ENCODE peak calls at places on chromosomes 6 and 20, in seven cellular contexts. One of them, this sample, is unnamed.

GRCh38 chr6:169589699-169590257 is 112.1 kb downstream of the WDR27 start:
- DNase-seq in neuronal stem cell: no peak
- DNase-seq in H1: no peak
- DNase-seq in H9: no peak
- DNase-seq in mesendoderm: no peak
- DNase-seq in mesenchymal stem cell: peak; percentile 22
- DNase-seq in trophoblast cell: no peak
- DNase-seq in this sample: no peak

GRCh38 chr6:139597781-139598368 is 223.4 kb upstream of the CITED2 start:
- DNase-seq in neuronal stem cell: no peak
- DNase-seq in H1: no peak
- DNase-seq in H9: no peak
- DNase-seq in mesendoderm: no peak
- DNase-seq in mesenchymal stem cell: peak; percentile 88
- DNase-seq in trophoblast cell: peak; percentile 85
- DNase-seq in this sample: peak; percentile 98

GRCh38 chr6:165439928-165440554 is 130.6 kb upstream of the C6orf118 start:
- DNase-seq in neuronal stem cell: peak; percentile 26
- DNase-seq in H1: no peak
- DNase-seq in H9: no peak
- DNase-seq in mesendoderm: peak; percentile 63
- DNase-seq in mesenchymal stem cell: peak; percentile 54
- DNase-seq in trophoblast cell: no peak
- DNase-seq in this sample: peak; percentile 73

GRCh38 chr6:155130161-155130853 is 133.5 kb upstream of the CLDN20 start:
- DNase-seq in neuronal stem cell: no peak
- DNase-seq in H1: no peak
- DNase-seq in H9: no peak
- DNase-seq in mesendoderm: no peak
- DNase-seq in mesenchymal stem cell: peak; percentile 41
- DNase-seq in trophoblast cell: no peak
- DNase-seq in this sample: no peak

GRCh38 chr20:35952480-35953410 is 1.6 kb downstream of the SCAND1 start:
- DNase-seq in neuronal stem cell: no peak
- DNase-seq in H1: no peak
- DNase-seq in H9: no peak
- DNase-seq in mesendoderm: peak; percentile 41
- DNase-seq in mesenchymal stem cell: peak; percentile 58
- DNase-seq in trophoblast cell: no peak
- DNase-seq in this sample: peak; percentile 66

GRCh38 chr6:26401389-26401986 is 587 bp upstream of the BTN3A1 start:
- DNase-seq in neuronal stem cell: no peak
- DNase-seq in H1: no peak
- DNase-seq in H9: no peak
- DNase-seq in mesendoderm: no peak
- DNase-seq in mesenchymal stem cell: no peak
- DNase-seq in trophoblast cell: no peak
- DNase-seq in this sample: no peak

GRCh38 chr6:170439366-170440351 is 113.4 kb downstream of the PSMB1 start:
- DNase-seq in neuronal stem cell: no peak
- DNase-seq in H1: no peak
- DNase-seq in H9: peak; percentile 19
- DNase-seq in mesendoderm: no peak
- DNase-seq in mesenchymal stem cell: peak; percentile 44
- DNase-seq in trophoblast cell: no peak
- DNase-seq in this sample: peak; percentile 31

GRCh38 chr20:46501961-46502360 is 11.4 kb downstream of the ZNF334 start:
- DNase-seq in neuronal stem cell: no peak
- DNase-seq in H1: no peak
- DNase-seq in H9: no peak
- DNase-seq in mesendoderm: peak; percentile 28
- DNase-seq in mesenchymal stem cell: no peak
- DNase-seq in trophoblast cell: peak; percentile 42
- DNase-seq in this sample: no peak

GRCh38 chr6:170516783-170517616 is 36.1 kb downstream of the PSMB1 start:
- DNase-seq in neuronal stem cell: peak; percentile 36
- DNase-seq in H1: no peak
- DNase-seq in H9: peak; percentile 69
- DNase-seq in mesendoderm: peak; percentile 89
- DNase-seq in mesenchymal stem cell: peak; percentile 78
- DNase-seq in trophoblast cell: peak; percentile 64
- DNase-seq in this sample: peak; percentile 78

GRCh38 chr6:24883618-24884017 is 52.1 kb downstream of the RIPOR2 start:
- DNase-seq in neuronal stem cell: no peak
- DNase-seq in H1: no peak
- DNase-seq in H9: no peak
- DNase-seq in mesendoderm: no peak
- DNase-seq in mesenchymal stem cell: peak; percentile 70
- DNase-seq in trophoblast cell: no peak
- DNase-seq in this sample: peak; percentile 93

GRCh38 chr20:35490736-35491181 is 35.4 kb downstream of the CEP250 start:
- DNase-seq in neuronal stem cell: no peak
- DNase-seq in H1: no peak
- DNase-seq in H9: no peak
- DNase-seq in mesendoderm: no peak
- DNase-seq in mesenchymal stem cell: no peak
- DNase-seq in trophoblast cell: no peak
- DNase-seq in this sample: no peak

GRCh38 chr20:1509237-1509636 is 18.0 kb upstream of the SIRPB2 start:
- DNase-seq in neuronal stem cell: no peak
- DNase-seq in H1: no peak
- DNase-seq in H9: no peak
- DNase-seq in mesendoderm: peak; percentile 22
- DNase-seq in mesenchymal stem cell: no peak
- DNase-seq in trophoblast cell: no peak
- DNase-seq in this sample: peak; percentile 37

GRCh38 chr6:97322226-97322625 is 39.2 kb upstream of the MMS22L start:
- DNase-seq in neuronal stem cell: no peak
- DNase-seq in H1: no peak
- DNase-seq in H9: no peak
- DNase-seq in mesendoderm: no peak
- DNase-seq in mesenchymal stem cell: no peak
- DNase-seq in trophoblast cell: no peak
- DNase-seq in this sample: no peak

GRCh38 chr6:6816716-6817115 is 228.2 kb downstream of the LY86 start:
- DNase-seq in neuronal stem cell: no peak
- DNase-seq in H1: no peak
- DNase-seq in H9: no peak
- DNase-seq in mesendoderm: no peak
- DNase-seq in mesenchymal stem cell: no peak
- DNase-seq in trophoblast cell: no peak
- DNase-seq in this sample: no peak

GRCh38 chr6:78605909-78606446 is 261.4 kb upstream of the IRAK1BP1 start:
- DNase-seq in neuronal stem cell: no peak
- DNase-seq in H1: no peak
- DNase-seq in H9: no peak
- DNase-seq in mesendoderm: no peak
- DNase-seq in mesenchymal stem cell: peak; percentile 62
- DNase-seq in trophoblast cell: no peak
- DNase-seq in this sample: peak; percentile 87

GRCh38 chr6:26739811-26740210 is 80.3 kb upstream of the ZNF322 start:
- DNase-seq in neuronal stem cell: no peak
- DNase-seq in H1: no peak
- DNase-seq in H9: no peak
- DNase-seq in mesendoderm: no peak
- DNase-seq in mesenchymal stem cell: no peak
- DNase-seq in trophoblast cell: no peak
- DNase-seq in this sample: no peak

GRCh38 chr20:18279231-18279630 is 9.1 kb upstream of the ZNF133 start:
- DNase-seq in neuronal stem cell: no peak
- DNase-seq in H1: no peak
- DNase-seq in H9: no peak
- DNase-seq in mesendoderm: no peak
- DNase-seq in mesenchymal stem cell: no peak
- DNase-seq in trophoblast cell: no peak
- DNase-seq in this sample: no peak

GRCh38 chr20:46438156-46438750 is 31.8 kb upstream of the ELMO2 start:
- DNase-seq in neuronal stem cell: peak; percentile 15
- DNase-seq in H1: peak; percentile 3
- DNase-seq in H9: no peak
- DNase-seq in mesendoderm: peak; percentile 56
- DNase-seq in mesenchymal stem cell: peak; percentile 34
- DNase-seq in trophoblast cell: no peak
- DNase-seq in this sample: peak; percentile 32

GRCh38 chr20:13868331-13868730 is 83.5 kb downstream of the NDUFAF5 start:
- DNase-seq in neuronal stem cell: no peak
- DNase-seq in H1: no peak
- DNase-seq in H9: no peak
- DNase-seq in mesendoderm: no peak
- DNase-seq in mesenchymal stem cell: no peak
- DNase-seq in trophoblast cell: no peak
- DNase-seq in this sample: peak; percentile 18

GRCh38 chr20:46139243-46139889 is 21.3 kb downstream of the CD40 start:
- DNase-seq in neuronal stem cell: no peak
- DNase-seq in H1: no peak
- DNase-seq in H9: no peak
- DNase-seq in mesendoderm: peak; percentile 41
- DNase-seq in mesenchymal stem cell: no peak
- DNase-seq in trophoblast cell: no peak
- DNase-seq in this sample: no peak

GRCh38 chr6:30562470-30563425 is 5.7 kb downstream of the PRR3 start:
- DNase-seq in neuronal stem cell: no peak
- DNase-seq in H1: no peak
- DNase-seq in H9: no peak
- DNase-seq in mesendoderm: no peak
- DNase-seq in mesenchymal stem cell: no peak
- DNase-seq in trophoblast cell: no peak
- DNase-seq in this sample: no peak
- H4K8ac ChIP-seq in neuronal stem cell: no peak overlapping the region
- H4K8ac ChIP-seq in H1: no peak overlapping the region
- H4K8ac ChIP-seq in H9: no peak overlapping the region
- H4K8ac ChIP-seq in mesendoderm: no peak overlapping the region
- H4K8ac ChIP-seq in mesenchymal stem cell: no peak overlapping the region
- H4K8ac ChIP-seq in trophoblast cell: no peak overlapping the region
- H4K8ac ChIP-seq in this sample: no peak overlapping the region

GRCh38 chr6:35054106-35054742 is 86.9 kb downstream of the TCP11 start:
- DNase-seq in neuronal stem cell: no peak
- DNase-seq in H1: no peak
- DNase-seq in H9: no peak
- DNase-seq in mesendoderm: no peak
- DNase-seq in mesenchymal stem cell: no peak
- DNase-seq in trophoblast cell: no peak
- DNase-seq in this sample: peak; percentile 55
- H3K23ac ChIP-seq in neuronal stem cell: no peak overlapping the region
- H3K23ac ChIP-seq in H1: no peak overlapping the region
- H3K23ac ChIP-seq in H9: no peak overlapping the region
- H3K23ac ChIP-seq in mesendoderm: no peak overlapping the region
- H3K23ac ChIP-seq in mesenchymal stem cell: no peak overlapping the region
- H3K23ac ChIP-seq in trophoblast cell: no peak overlapping the region
- H3K23ac ChIP-seq in this sample: no peak overlapping the region

GRCh38 chr20:23519556-23519955 is 28.6 kb downstream of the CST8 start:
- DNase-seq in neuronal stem cell: no peak
- DNase-seq in H1: no peak
- DNase-seq in H9: no peak
- DNase-seq in mesendoderm: no peak
- DNase-seq in mesenchymal stem cell: no peak
- DNase-seq in trophoblast cell: no peak
- DNase-seq in this sample: no peak

GRCh38 chr20:23515250-23515939 is 24.5 kb downstream of the CST8 start:
- DNase-seq in neuronal stem cell: no peak
- DNase-seq in H1: no peak
- DNase-seq in H9: no peak
- DNase-seq in mesendoderm: peak; percentile 12
- DNase-seq in mesenchymal stem cell: peak; percentile 1
- DNase-seq in trophoblast cell: peak; percentile 56
- DNase-seq in this sample: peak; percentile 34

GRCh38 chr20:23513164-23513563 is 22.2 kb downstream of the CST8 start:
- DNase-seq in neuronal stem cell: no peak
- DNase-seq in H1: no peak
- DNase-seq in H9: no peak
- DNase-seq in mesendoderm: no peak
- DNase-seq in mesenchymal stem cell: no peak
- DNase-seq in trophoblast cell: no peak
- DNase-seq in this sample: no peak

GRCh38 chr20:23517719-23518118 is 26.8 kb downstream of the CST8 start:
- DNase-seq in neuronal stem cell: no peak
- DNase-seq in H1: no peak
- DNase-seq in H9: no peak
- DNase-seq in mesendoderm: no peak
- DNase-seq in mesenchymal stem cell: no peak
- DNase-seq in trophoblast cell: no peak
- DNase-seq in this sample: no peak

DNA sequence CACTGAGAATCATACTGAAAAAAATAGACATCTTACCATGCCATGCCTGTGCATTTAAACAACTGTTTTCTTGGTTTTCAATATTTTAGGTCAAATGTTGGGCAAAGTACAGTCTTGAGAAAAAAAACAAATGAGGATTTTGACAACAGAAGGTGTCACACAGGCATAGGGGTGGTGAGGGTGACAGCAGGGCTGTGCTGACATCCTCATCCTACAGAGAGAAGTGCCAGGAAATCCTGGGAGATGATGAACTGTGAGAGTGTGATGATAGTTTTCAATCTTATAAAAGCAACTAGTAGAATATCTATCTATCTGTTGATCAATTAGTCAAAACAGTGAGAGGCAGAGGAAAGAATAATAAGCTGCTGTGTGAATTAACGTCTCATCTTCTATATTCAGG is 23.9 kb downstream of the CST8 start:
- DNase-seq in neuronal stem cell: no peak
- DNase-seq in H1: no peak
- DNase-seq in H9: no peak
- DNase-seq in mesendoderm: no peak
- DNase-seq in mesenchymal stem cell: no peak
- DNase-seq in trophoblast cell: peak; percentile 70
- DNase-seq in this sample: no peak
- H4K8ac ChIP-seq in neuronal stem cell: no peak overlapping the region
- H4K8ac ChIP-seq in H1: no peak overlapping the region
- H4K8ac ChIP-seq in H9: no peak overlapping the region
- H4K8ac ChIP-seq in mesendoderm: no peak overlapping the region
- H4K8ac ChIP-seq in mesenchymal stem cell: no peak overlapping the region
- H4K8ac ChIP-seq in trophoblast cell: no peak overlapping the region
- H4K8ac ChIP-seq in this sample: no peak overlapping the region

DNA sequence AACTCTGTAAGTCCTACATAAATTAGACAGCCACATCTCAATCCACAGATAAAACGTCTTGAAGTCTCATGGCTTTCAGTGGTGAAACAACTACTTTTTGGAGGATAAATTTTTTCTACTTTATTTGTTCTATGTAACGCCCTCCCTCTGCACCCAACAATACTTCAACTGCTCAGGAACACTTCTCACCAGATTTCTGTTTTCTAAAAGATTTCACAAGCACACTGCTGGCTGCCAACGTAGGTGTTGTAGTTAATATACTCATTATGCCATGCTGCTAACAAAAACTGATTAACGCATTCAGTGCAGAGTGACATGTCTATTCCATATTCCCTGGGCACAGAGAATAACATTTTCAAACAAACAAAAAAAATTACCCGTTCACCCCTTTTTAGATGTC is 10.2 kb downstream of the USP49 start:
- DNase-seq in neuronal stem cell: no peak
- DNase-seq in H1: no peak
- DNase-seq in H9: no peak
- DNase-seq in mesendoderm: no peak
- DNase-seq in mesenchymal stem cell: no peak
- DNase-seq in trophoblast cell: no peak
- DNase-seq in this sample: no peak
- H3K23ac ChIP-seq in neuronal stem cell: no peak overlapping the region
- H3K23ac ChIP-seq in H1: no peak overlapping the region
- H3K23ac ChIP-seq in H9: no peak overlapping the region
- H3K23ac ChIP-seq in mesendoderm: no peak overlapping the region
- H3K23ac ChIP-seq in mesenchymal stem cell: no peak overlapping the region
- H3K23ac ChIP-seq in trophoblast cell: no peak overlapping the region
- H3K23ac ChIP-seq in this sample: no peak overlapping the region

This sample was measured in IMR-90.